ENCODE peak calls at places on chromosomes 12 and 14, in seven cellular contexts. J is WTC11, D is psoas muscle, L is Calu3, P is foreskin fibroblast, I is fibroblast of pulmonary artery, F is colonic mucosa. U is an unnamed sample.

GRCh38 chr12:11763760-11764520 is 114.5 kb downstream of the ETV6 start:
- DNase-seq in I (peak), P (peak), L (no peak), D (no peak), J (no peak), F (no peak), U (peak)

GRCh38 chr14:97930191-97930590 is 1133.0 kb downstream of the VRK1 start:
- DNase-seq in J (no peak), I (no peak), D (no peak), L (no peak), P (no peak), F (no peak), U (no peak)

GRCh38 chr14:97407701-97408407 is 610.7 kb downstream of the VRK1 start:
- DNase-seq in I (no peak), D (no peak), J (no peak), F (no peak), L (no peak), P (no peak), U (no peak)

GRCh38 chr14:52112336-52113018 is 43.6 kb upstream of the NID2 start:
- DNase-seq in P (peak), I (peak), J (no peak), F (no peak), D (no peak), L (no peak), U (peak)

GRCh38 chr14:38357557-38357956 is 101.7 kb upstream of the CLEC14A start:
- DNase-seq in F (no peak), P (peak), I (peak), J (no peak), L (no peak), D (no peak), U (peak)

GRCh38 chr14:100658514-100658886 is 68.2 kb upstream of the DLK1 start:
- DNase-seq in D (no peak), J (peak), L (peak), F (peak), P (no peak), I (no peak), U (no peak)

GRCh38 chr14:50299585-50299984 is 12.4 kb downstream of the L2HGDH start:
- DNase-seq in I (no peak), D (no peak), L (no peak), J (no peak), F (no peak), P (no peak), U (no peak)

GRCh38 chr12:117155278-117156060 is 34.8 kb downstream of the FBXO21 start:
- DNase-seq in P (no peak), D (peak), L (peak), J (peak), I (peak), F (peak), U (peak)

GRCh38 chr12:53225635-53226424 is 6.2 kb downstream of the RARG start:
- DNase-seq in I (no peak), D (peak), F (no peak), L (no peak), P (no peak), J (no peak), U (no peak)

GRCh38 chr12:121095544-121096198 is 37.0 kb upstream of the P2RX7 start:
- DNase-seq in F (peak), P (peak), I (peak), J (peak), L (peak), D (peak), U (no peak)

GRCh38 chr14:88667555-88668273 is 104.9 kb downstream of the ZC3H14 start:
- DNase-seq in F (peak), L (peak), P (peak), D (no peak), I (peak), J (peak), U (peak)

GRCh38 chr12:51974646-51975045 is 23.1 kb downstream of the ACVR1B start:
- DNase-seq in F (no peak), L (no peak), P (no peak), I (peak), D (no peak), J (no peak), U (no peak)

GRCh38 chr12:46779879-46780278 is 45.9 kb downstream of the SLC38A4 start:
- DNase-seq in J (no peak), D (no peak), P (no peak), F (no peak), L (no peak), I (no peak), U (no peak)

GRCh38 chr12:122862872-122863701 is 27.8 kb downstream of the HIP1R start:
- DNase-seq in L (peak), I (no peak), F (peak), D (peak), J (peak), P (no peak), U (no peak)

GRCh38 chr14:51554339-51554920 is 97.3 kb upstream of the FRMD6 start:
- DNase-seq in D (no peak), L (no peak), F (no peak), J (no peak), P (peak), I (peak), U (peak)

GRCh38 chr12:95943231-95943842 is at the start of gene AMDHD1:
- DNase-seq in J (peak), I (peak), F (peak), P (peak), L (peak), D (peak), U (peak)

GRCh38 chr14:21523203-21523602 is 2.9 kb downstream of the SALL2 start:
- DNase-seq in J (no peak), F (no peak), P (no peak), I (no peak), D (no peak), L (no peak), U (no peak)

DNA sequence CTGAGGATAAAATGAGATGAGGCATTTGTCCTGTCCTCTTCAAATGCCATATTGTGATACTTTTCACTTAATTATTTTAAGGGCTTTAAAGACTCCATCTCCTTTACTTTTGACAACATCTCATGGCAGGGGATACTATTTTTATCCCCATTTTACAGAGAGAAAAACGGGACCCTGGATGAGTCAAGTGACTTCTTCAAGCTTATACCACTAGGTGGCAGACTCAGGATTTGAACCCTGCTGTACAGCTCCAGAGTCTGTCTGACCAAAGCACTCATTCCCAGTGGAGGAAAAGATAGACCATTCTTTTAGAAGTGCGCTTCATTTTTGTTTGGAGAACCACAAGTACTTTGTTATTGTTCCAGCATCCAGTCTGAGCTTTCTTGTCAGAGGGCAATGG is 1.7 kb upstream of the SMOC1 start:
- DNase-seq in F (no peak), D (no peak), I (peak), L (no peak), J (no peak), P (no peak), U (no peak)
- TF ChIP-seq CTCF in F (peak), D (peak), I (peak), L (peak), J (peak), P (peak), U (peak)

DNA sequence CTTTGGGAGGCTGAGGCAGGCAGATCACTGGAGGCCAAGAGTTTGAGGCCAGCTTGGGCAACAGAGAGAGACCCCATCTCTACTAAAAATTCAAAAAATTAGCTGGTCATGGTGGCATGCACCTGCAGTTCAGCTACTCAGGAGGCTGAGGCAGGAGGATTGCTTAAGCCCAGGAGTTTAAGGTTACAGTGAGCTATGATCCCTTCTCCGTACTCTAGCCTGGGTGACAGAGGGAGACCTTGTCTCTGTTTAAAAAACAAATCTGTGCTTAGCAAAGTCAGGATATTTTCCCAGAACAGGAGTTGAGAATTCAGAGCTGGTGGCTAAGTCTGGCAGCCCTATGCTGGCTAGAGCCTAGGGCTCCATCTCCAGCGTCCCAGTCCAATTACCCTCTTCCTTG is 142.9 kb upstream of the PZP start:
- DNase-seq in J (no peak), I (no peak), F (no peak), D (no peak), L (no peak), P (no peak), U (no peak)
- TF ChIP-seq CTCF in J (no peak), I (no peak), F (no peak), D (no peak), L (no peak), P (no peak), U (no peak)

GRCh38 chr12:126362964-126363363 is 1297.7 kb downstream of the AACS start:
- DNase-seq in L (no peak), D (no peak), I (no peak), F (no peak), J (no peak), P (no peak), U (no peak)
- TF ChIP-seq CTCF in L (no peak), D (no peak), I (no peak), F (no peak), J (no peak), P (no peak), U (no peak)

GRCh38 chr12:57016348-57016747 is at the start of gene TAC3:
- DNase-seq in J (peak), D (no peak), F (no peak), P (no peak), L (no peak), I (no peak), U (no peak)

GRCh38 chr12:57009949-57010626 is 3.7 kb upstream of the ZBTB39 start:
- DNase-seq in D (no peak), L (no peak), I (no peak), J (no peak), P (no peak), F (no peak), U (no peak)

GRCh38 chr12:57010627-57011224 is 4.4 kb upstream of the ZBTB39 start:
- DNase-seq in L (no peak), J (no peak), P (no peak), F (no peak), I (no peak), D (no peak), U (no peak)

GRCh38 chr12:57011438-57012424 is 4.6 kb downstream of the TAC3 start:
- DNase-seq in I (no peak), D (no peak), F (no peak), P (no peak), J (no peak), L (no peak), U (no peak)

DNA sequence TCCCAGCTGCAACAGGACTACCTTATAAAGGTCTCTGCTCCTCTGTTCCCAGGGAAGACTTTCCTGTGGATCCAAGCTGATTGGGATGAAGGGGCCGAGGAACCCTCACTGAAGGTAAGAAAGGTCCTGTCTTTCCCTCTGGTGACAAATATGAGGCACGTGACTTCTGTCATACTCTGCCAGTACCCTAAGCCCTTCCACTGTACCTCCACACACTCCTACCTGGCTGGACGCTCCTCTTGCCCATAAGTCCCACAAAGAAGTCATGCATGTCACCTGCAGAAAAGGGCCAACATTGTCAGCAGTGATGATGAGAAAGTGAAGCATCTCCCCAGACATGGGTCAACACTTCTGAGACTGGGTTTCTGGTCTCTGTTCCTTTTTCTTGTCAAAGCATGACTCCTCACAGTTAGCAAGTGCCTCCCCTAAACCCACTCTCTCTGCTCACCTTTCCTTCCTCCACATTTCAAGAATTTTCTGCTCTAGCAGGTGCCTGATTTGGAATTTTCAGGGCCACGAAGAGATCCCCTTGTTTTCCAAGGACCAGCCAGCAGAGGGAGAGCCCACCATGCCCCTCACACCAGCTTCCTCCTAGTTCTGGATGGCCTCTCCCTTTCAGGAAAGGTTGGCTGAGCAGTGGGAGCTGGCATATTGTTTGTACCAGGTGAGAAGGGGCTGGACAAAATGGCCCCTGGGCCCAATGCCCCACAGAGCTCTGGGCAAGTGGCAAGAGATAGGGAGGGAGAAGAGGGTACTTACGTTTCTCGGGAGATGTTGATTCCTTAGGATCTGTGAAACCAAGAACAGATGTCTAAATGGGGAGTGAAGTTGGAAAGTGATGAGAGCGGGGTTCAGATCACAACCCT is 3.5 kb downstream of the TAC3 start:
- DNase-seq in J (no peak), D (no peak), F (no peak), L (no peak), I (no peak), P (no peak), U (no peak)
- TF ChIP-seq CTCF in J (no peak), D (no peak), F (no peak), L (no peak), I (no peak), P (no peak), U (peak)

GRCh38 chr14:68686724-68687123 is 106.1 kb downstream of the ZFP36L1 start:
- DNase-seq in L (no peak), J (no peak), D (no peak), P (no peak), I (no peak), F (no peak), U (no peak)

GRCh38 chr14:68689426-68689825 is 103.4 kb downstream of the ZFP36L1 start:
- DNase-seq in P (no peak), F (no peak), J (no peak), L (no peak), D (peak), I (no peak), U (no peak)

GRCh38 chr14:68690106-68690960 is 102.5 kb downstream of the ZFP36L1 start:
- DNase-seq in I (no peak), P (no peak), L (no peak), J (no peak), D (no peak), F (no peak), U (no peak)

GRCh38 chr14:68687746-68688145 is 105.1 kb downstream of the ZFP36L1 start:
- DNase-seq in J (no peak), I (peak), D (no peak), F (no peak), P (peak), L (peak), U (peak)

DNA sequence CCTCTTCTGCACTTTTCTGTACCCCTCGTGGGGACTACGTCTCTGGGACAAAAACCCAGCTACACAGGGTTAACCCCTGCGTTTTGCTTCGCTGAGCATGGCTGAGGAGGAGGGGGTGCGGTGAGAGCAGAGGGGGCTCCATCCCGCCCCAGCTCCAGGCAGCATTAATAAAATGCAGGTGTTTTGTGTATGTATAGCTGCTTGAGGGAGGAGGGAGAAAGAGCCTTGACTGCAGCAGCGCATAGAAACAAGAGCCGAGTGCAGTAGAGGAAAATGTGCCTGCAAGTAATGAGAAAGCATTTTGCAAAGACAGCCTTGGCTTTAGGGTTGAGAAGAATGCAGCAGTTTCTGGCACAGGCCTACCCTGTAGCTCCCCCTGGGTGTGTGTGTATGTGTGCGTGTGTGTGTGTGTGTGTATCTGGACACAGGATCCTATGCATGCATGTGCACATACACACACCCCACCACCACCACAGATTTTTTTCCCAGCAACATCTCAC is 103.9 kb downstream of the ZFP36L1 start:
- DNase-seq in D (no peak), J (no peak), L (no peak), P (no peak), F (no peak), I (peak), U (peak)
- TF ChIP-seq CTCF in D (no peak), J (no peak), L (no peak), P (peak), F (no peak), I (peak), U (peak)

GRCh38 chr12:39692258-39692853 is 72.8 kb upstream of the ABCD2 start:
- DNase-seq in J (no peak), L (no peak), I (peak), F (no peak), P (no peak), D (no peak), U (no peak)
- TF ChIP-seq CTCF in J (no peak), L (no peak), I (peak), F (no peak), P (no peak), D (peak), U (peak)

GRCh38 chr14:90579088-90579487 is 182.3 kb downstream of the CALM1 start:
- DNase-seq in J (no peak), P (no peak), D (peak), L (no peak), I (no peak), F (no peak), U (no peak)
- TF ChIP-seq CTCF in J (no peak), P (no peak), D (no peak), L (no peak), I (no peak), F (no peak), U (no peak)